ENCODE peak calls at places on chromosome 9, in nine cellular contexts. One of them, this sample, is unnamed.

GRCh38 chr9:17987174-17987573 is 408.3 kb downstream of the SH3GL2 start:
- DNase-seq in GM06990: no peak
- DNase-seq in GM10248: no peak
- DNase-seq in neural crest cell: no peak
- DNase-seq in omental fat pad: no peak
- DNase-seq in CD4-positive, alpha-beta T cell: no peak
- DNase-seq in mesothelial cell of epicardium: no peak
- DNase-seq in cardiac muscle cell: no peak
- DNase-seq in CD8-positive, alpha-beta T cell: no peak
- DNase-seq in this sample: no peak

GRCh38 chr9:35937227-35937626 is 20.7 kb downstream of the OR2S2 start:
- DNase-seq in GM06990: no peak
- DNase-seq in mesothelial cell of epicardium: no peak
- DNase-seq in CD4-positive, alpha-beta T cell: no peak
- DNase-seq in GM10248: no peak
- DNase-seq in omental fat pad: no peak
- DNase-seq in cardiac muscle cell: no peak
- DNase-seq in CD8-positive, alpha-beta T cell: no peak
- DNase-seq in neural crest cell: no peak
- DNase-seq in this sample: no peak

GRCh38 chr9:130665029-130665430 is 636 bp downstream of the PRDM12 start:
- DNase-seq in CD4-positive, alpha-beta T cell: no peak
- DNase-seq in GM06990: no peak
- DNase-seq in CD8-positive, alpha-beta T cell: no peak
- DNase-seq in mesothelial cell of epicardium: no peak
- DNase-seq in omental fat pad: no peak
- DNase-seq in GM10248: no peak
- DNase-seq in cardiac muscle cell: no peak
- DNase-seq in neural crest cell: no peak
- DNase-seq in this sample: no peak

GRCh38 chr9:5767968-5768932 is 64.7 kb downstream of the ERMP1 start:
- DNase-seq in omental fat pad: no peak
- DNase-seq in mesothelial cell of epicardium: no peak
- DNase-seq in CD4-positive, alpha-beta T cell: no peak
- DNase-seq in GM10248: peak; percentile 21
- DNase-seq in cardiac muscle cell: no peak
- DNase-seq in CD8-positive, alpha-beta T cell: no peak
- DNase-seq in GM06990: peak; percentile 14
- DNase-seq in neural crest cell: no peak
- DNase-seq in this sample: peak; percentile 25

GRCh38 chr9:6927838-6928237 is 170.1 kb downstream of the KDM4C start:
- DNase-seq in neural crest cell: no peak
- DNase-seq in GM06990: no peak
- DNase-seq in omental fat pad: no peak
- DNase-seq in GM10248: no peak
- DNase-seq in CD8-positive, alpha-beta T cell: no peak
- DNase-seq in CD4-positive, alpha-beta T cell: no peak
- DNase-seq in cardiac muscle cell: no peak
- DNase-seq in mesothelial cell of epicardium: no peak
- DNase-seq in this sample: no peak

GRCh38 chr9:117415584-117415937 is 704 bp upstream of the ASTN2 start:
- DNase-seq in omental fat pad: no peak
- DNase-seq in GM10248: no peak
- DNase-seq in cardiac muscle cell: no peak
- DNase-seq in CD8-positive, alpha-beta T cell: no peak
- DNase-seq in mesothelial cell of epicardium: no peak
- DNase-seq in neural crest cell: no peak
- DNase-seq in GM06990: no peak
- DNase-seq in CD4-positive, alpha-beta T cell: no peak
- DNase-seq in this sample: no peak

GRCh38 chr9:121138973-121139372 is 62.7 kb downstream of the RAB14 start:
- DNase-seq in neural crest cell: no peak
- DNase-seq in cardiac muscle cell: no peak
- DNase-seq in CD4-positive, alpha-beta T cell: no peak
- DNase-seq in omental fat pad: no peak
- DNase-seq in GM10248: no peak
- DNase-seq in CD8-positive, alpha-beta T cell: no peak
- DNase-seq in mesothelial cell of epicardium: no peak
- DNase-seq in GM06990: no peak
- DNase-seq in this sample: no peak

GRCh38 chr9:88523056-88523455 is 11.9 kb upstream of the NXNL2 start:
- DNase-seq in CD4-positive, alpha-beta T cell: no peak
- DNase-seq in cardiac muscle cell: peak; percentile 34
- DNase-seq in GM06990: no peak
- DNase-seq in CD8-positive, alpha-beta T cell: no peak
- DNase-seq in GM10248: no peak
- DNase-seq in neural crest cell: no peak
- DNase-seq in mesothelial cell of epicardium: no peak
- DNase-seq in omental fat pad: no peak
- DNase-seq in this sample: no peak

GRCh38 chr9:131180454-131180853 is 55.1 kb downstream of the NUP214 start:
- DNase-seq in CD8-positive, alpha-beta T cell: no peak
- DNase-seq in GM10248: no peak
- DNase-seq in mesothelial cell of epicardium: no peak
- DNase-seq in cardiac muscle cell: peak; percentile 86
- DNase-seq in omental fat pad: no peak
- DNase-seq in neural crest cell: no peak
- DNase-seq in CD4-positive, alpha-beta T cell: no peak
- DNase-seq in GM06990: no peak
- DNase-seq in this sample: no peak

GRCh38 chr9:37619806-37620205 is 27.4 kb upstream of the TOMM5 start:
- DNase-seq in GM10248: no peak
- DNase-seq in CD8-positive, alpha-beta T cell: no peak
- DNase-seq in CD4-positive, alpha-beta T cell: no peak
- DNase-seq in mesothelial cell of epicardium: no peak
- DNase-seq in GM06990: no peak
- DNase-seq in omental fat pad: no peak
- DNase-seq in neural crest cell: no peak
- DNase-seq in cardiac muscle cell: no peak
- DNase-seq in this sample: no peak

GRCh38 chr9:81083062-81083461 is 606.3 kb downstream of the TLE1 start:
- DNase-seq in neural crest cell: no peak
- DNase-seq in omental fat pad: no peak
- DNase-seq in cardiac muscle cell: peak; percentile 21
- DNase-seq in CD8-positive, alpha-beta T cell: no peak
- DNase-seq in CD4-positive, alpha-beta T cell: no peak
- DNase-seq in mesothelial cell of epicardium: no peak
- DNase-seq in GM10248: no peak
- DNase-seq in GM06990: no peak
- DNase-seq in this sample: no peak

GRCh38 chr9:113967380-113967779 is 91.3 kb downstream of the ZNF618 start:
- DNase-seq in CD4-positive, alpha-beta T cell: no peak
- DNase-seq in omental fat pad: no peak
- DNase-seq in mesothelial cell of epicardium: no peak
- DNase-seq in cardiac muscle cell: no peak
- DNase-seq in GM10248: no peak
- DNase-seq in neural crest cell: no peak
- DNase-seq in CD8-positive, alpha-beta T cell: no peak
- DNase-seq in GM06990: no peak
- DNase-seq in this sample: no peak

GRCh38 chr9:16817002-16817401 is 53.5 kb downstream of the BNC2 start:
- DNase-seq in GM10248: no peak
- DNase-seq in omental fat pad: no peak
- DNase-seq in cardiac muscle cell: no peak
- DNase-seq in neural crest cell: no peak
- DNase-seq in GM06990: no peak
- DNase-seq in mesothelial cell of epicardium: no peak
- DNase-seq in CD4-positive, alpha-beta T cell: no peak
- DNase-seq in CD8-positive, alpha-beta T cell: no peak
- DNase-seq in this sample: no peak

GRCh38 chr9:69253057-69253456 is 72.0 kb upstream of the ENTREP1 start:
- DNase-seq in CD4-positive, alpha-beta T cell: no peak
- DNase-seq in neural crest cell: no peak
- DNase-seq in CD8-positive, alpha-beta T cell: no peak
- DNase-seq in GM06990: no peak
- DNase-seq in cardiac muscle cell: no peak
- DNase-seq in omental fat pad: no peak
- DNase-seq in GM10248: no peak
- DNase-seq in mesothelial cell of epicardium: no peak
- DNase-seq in this sample: no peak

GRCh38 chr9:69254223-69254622 is 70.8 kb upstream of the ENTREP1 start:
- DNase-seq in CD4-positive, alpha-beta T cell: no peak
- DNase-seq in mesothelial cell of epicardium: no peak
- DNase-seq in CD8-positive, alpha-beta T cell: no peak
- DNase-seq in neural crest cell: no peak
- DNase-seq in cardiac muscle cell: no peak
- DNase-seq in GM10248: no peak
- DNase-seq in GM06990: no peak
- DNase-seq in omental fat pad: no peak
- DNase-seq in this sample: no peak

GRCh38 chr9:69249337-69249736 is 75.3 kb downstream of the TJP2 start:
- DNase-seq in cardiac muscle cell: no peak
- DNase-seq in GM06990: no peak
- DNase-seq in GM10248: no peak
- DNase-seq in CD8-positive, alpha-beta T cell: no peak
- DNase-seq in omental fat pad: no peak
- DNase-seq in CD4-positive, alpha-beta T cell: no peak
- DNase-seq in mesothelial cell of epicardium: no peak
- DNase-seq in neural crest cell: no peak
- DNase-seq in this sample: no peak

GRCh38 chr9:69250681-69251080 is 74.3 kb upstream of the ENTREP1 start:
- DNase-seq in CD4-positive, alpha-beta T cell: no peak
- DNase-seq in mesothelial cell of epicardium: no peak
- DNase-seq in cardiac muscle cell: no peak
- DNase-seq in CD8-positive, alpha-beta T cell: no peak
- DNase-seq in GM10248: no peak
- DNase-seq in neural crest cell: no peak
- DNase-seq in omental fat pad: no peak
- DNase-seq in GM06990: no peak
- DNase-seq in this sample: no peak

GRCh38 chr9:69252436-69252835 is 72.6 kb upstream of the ENTREP1 start:
- DNase-seq in mesothelial cell of epicardium: no peak
- DNase-seq in GM10248: no peak
- DNase-seq in CD4-positive, alpha-beta T cell: no peak
- DNase-seq in GM06990: no peak
- DNase-seq in CD8-positive, alpha-beta T cell: no peak
- DNase-seq in cardiac muscle cell: no peak
- DNase-seq in neural crest cell: no peak
- DNase-seq in omental fat pad: no peak
- DNase-seq in this sample: no peak
- TF ChIP-seq CTCF in mesothelial cell of epicardium: no peak
- TF ChIP-seq CTCF in GM10248: no peak
- TF ChIP-seq CTCF in CD4-positive, alpha-beta T cell: no peak
- TF ChIP-seq CTCF in GM06990: no peak
- TF ChIP-seq CTCF in CD8-positive, alpha-beta T cell: no peak
- TF ChIP-seq CTCF in cardiac muscle cell: no peak
- TF ChIP-seq CTCF in neural crest cell: no peak
- TF ChIP-seq CTCF in omental fat pad: no peak
- TF ChIP-seq CTCF in this sample: no peak

GRCh38 chr9:98365227-98365669 is 109.8 kb upstream of the TBC1D2 start:
- DNase-seq in CD8-positive, alpha-beta T cell: no peak
- DNase-seq in mesothelial cell of epicardium: no peak
- DNase-seq in GM06990: no peak
- DNase-seq in GM10248: peak; percentile 11
- DNase-seq in CD4-positive, alpha-beta T cell: no peak
- DNase-seq in omental fat pad: no peak
- DNase-seq in neural crest cell: no peak
- DNase-seq in cardiac muscle cell: peak; percentile 52
- DNase-seq in this sample: no peak
- TF ChIP-seq CTCF in CD8-positive, alpha-beta T cell: no peak
- TF ChIP-seq CTCF in mesothelial cell of epicardium: peak; percentile 63
- TF ChIP-seq CTCF in GM06990: peak; percentile 52
- TF ChIP-seq CTCF in GM10248: peak; percentile 17
- TF ChIP-seq CTCF in CD4-positive, alpha-beta T cell: no peak
- TF ChIP-seq CTCF in omental fat pad: no peak
- TF ChIP-seq CTCF in neural crest cell: peak; percentile 60
- TF ChIP-seq CTCF in cardiac muscle cell: peak; percentile 51
- TF ChIP-seq CTCF in this sample: peak; percentile 11

GRCh38 chr9:10371824-10372223 is 241.0 kb downstream of the PTPRD start:
- DNase-seq in mesothelial cell of epicardium: no peak
- DNase-seq in omental fat pad: no peak
- DNase-seq in CD4-positive, alpha-beta T cell: no peak
- DNase-seq in GM10248: no peak
- DNase-seq in GM06990: no peak
- DNase-seq in neural crest cell: no peak
- DNase-seq in cardiac muscle cell: no peak
- DNase-seq in CD8-positive, alpha-beta T cell: no peak
- DNase-seq in this sample: no peak

DNA sequence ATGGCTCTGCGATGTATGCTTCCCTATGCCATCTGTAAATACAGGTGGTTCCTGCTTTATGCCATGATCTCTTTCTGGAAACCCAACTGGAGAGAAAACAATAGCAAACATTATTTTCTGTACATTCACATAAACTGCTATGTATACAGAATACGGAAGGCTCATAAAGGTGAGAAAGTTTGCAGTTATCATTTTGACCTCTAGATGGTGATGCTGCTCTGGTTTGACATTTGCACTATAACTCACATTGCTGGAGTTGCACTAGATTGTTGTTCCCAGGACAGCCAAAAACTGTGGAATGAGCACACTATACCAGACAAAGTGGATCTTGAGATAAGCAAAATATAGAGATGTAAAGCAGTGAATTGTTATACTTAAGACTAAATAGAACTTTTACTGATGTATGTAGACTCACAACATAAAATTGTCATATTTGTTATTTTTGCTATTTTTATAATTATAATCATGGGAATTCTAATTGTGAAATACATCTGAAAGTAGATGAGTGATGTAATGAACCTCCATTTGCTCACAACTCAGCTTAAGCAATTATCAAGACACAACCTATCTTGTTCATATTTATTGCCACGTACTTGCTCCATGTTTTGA is 246.5 kb downstream of the PTPRD start:
- DNase-seq in GM06990: no peak
- DNase-seq in GM10248: peak; percentile 7
- DNase-seq in CD4-positive, alpha-beta T cell: no peak
- DNase-seq in mesothelial cell of epicardium: no peak
- DNase-seq in cardiac muscle cell: peak; percentile 40
- DNase-seq in CD8-positive, alpha-beta T cell: no peak
- DNase-seq in neural crest cell: peak; percentile 12
- DNase-seq in omental fat pad: no peak
- DNase-seq in this sample: peak; percentile 19
- TF ChIP-seq CTCF in GM06990: peak; percentile 72
- TF ChIP-seq CTCF in GM10248: peak; percentile 58
- TF ChIP-seq CTCF in CD4-positive, alpha-beta T cell: no peak
- TF ChIP-seq CTCF in mesothelial cell of epicardium: peak; percentile 62
- TF ChIP-seq CTCF in cardiac muscle cell: peak; percentile 56
- TF ChIP-seq CTCF in CD8-positive, alpha-beta T cell: no peak
- TF ChIP-seq CTCF in neural crest cell: peak; percentile 86
- TF ChIP-seq CTCF in omental fat pad: no peak
- TF ChIP-seq CTCF in this sample: peak; percentile 26

DNA sequence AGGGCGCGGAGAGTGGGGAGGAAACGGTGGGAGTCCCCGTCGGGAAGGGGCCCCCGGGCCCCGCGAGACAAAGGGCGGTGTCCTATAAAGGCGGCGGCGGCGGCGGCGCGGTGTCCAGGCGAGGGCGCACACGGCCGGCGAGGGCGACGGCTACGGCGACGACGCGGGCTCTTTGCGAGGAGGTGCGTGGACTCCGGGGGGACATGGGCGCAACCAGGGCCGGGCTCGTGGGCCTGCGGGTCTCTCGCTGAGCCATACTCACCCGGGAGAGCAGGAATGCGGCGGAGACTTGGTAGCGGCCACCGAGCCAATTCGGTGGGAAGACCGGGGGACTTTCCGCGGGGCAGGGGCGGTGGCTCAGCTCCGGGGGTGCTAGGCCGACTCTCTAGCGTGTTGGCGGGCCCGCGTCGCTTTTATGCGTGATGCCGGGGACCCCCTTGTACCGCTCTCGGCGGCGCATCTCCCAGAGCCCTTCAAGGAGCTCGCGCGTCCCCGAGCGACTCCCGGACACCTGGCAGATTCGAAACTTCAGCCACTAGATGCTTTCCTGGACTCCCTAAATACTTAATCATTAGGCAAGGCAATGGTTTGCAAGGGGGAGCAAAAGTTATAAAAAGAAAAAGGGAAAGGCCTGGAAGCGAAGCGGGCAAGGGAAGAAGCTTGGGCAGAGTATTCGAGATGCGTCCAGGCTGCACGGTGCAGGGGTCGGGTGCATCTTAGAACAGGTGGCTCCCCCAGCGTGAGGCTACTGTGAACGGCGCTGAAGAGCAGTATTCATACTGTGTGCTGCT is 5.9 kb upstream of the TAL2 start:
- DNase-seq in mesothelial cell of epicardium: peak; percentile 53
- DNase-seq in CD8-positive, alpha-beta T cell: no peak
- DNase-seq in GM10248: peak; percentile 78
- DNase-seq in neural crest cell: peak; percentile 50
- DNase-seq in CD4-positive, alpha-beta T cell: no peak
- DNase-seq in cardiac muscle cell: no peak
- DNase-seq in omental fat pad: no peak
- DNase-seq in GM06990: peak; percentile 21
- DNase-seq in this sample: peak; percentile 69
- TF ChIP-seq CTCF in mesothelial cell of epicardium: no peak
- TF ChIP-seq CTCF in CD8-positive, alpha-beta T cell: no peak
- TF ChIP-seq CTCF in GM10248: peak; percentile 61
- TF ChIP-seq CTCF in neural crest cell: peak; percentile 40
- TF ChIP-seq CTCF in CD4-positive, alpha-beta T cell: no peak
- TF ChIP-seq CTCF in cardiac muscle cell: peak; percentile 28
- TF ChIP-seq CTCF in omental fat pad: no peak
- TF ChIP-seq CTCF in GM06990: peak; percentile 2
- TF ChIP-seq CTCF in this sample: peak; percentile 59

This sample was measured in GM20000.